ENCODE peak calls at places on chromosomes 5 and 9, in six cellular contexts. One of them, this sample, is unnamed.

GRCh38 chr9:18668944-18669343 is 195.0 kb downstream of the ADAMTSL1 start:
- DNase-seq in nephron progenitor cell: no peak
- DNase-seq in B cell: no peak
- DNase-seq in uterus: no peak
- DNase-seq in Calu3: no peak
- DNase-seq in activated B cell treated with CpG ODN at 0.5 μM for 24 hours: no peak
- DNase-seq in this sample: no peak

GRCh38 chr5:100797863-100798262 is 105.2 kb downstream of the ST8SIA4 start:
- DNase-seq in nephron progenitor cell: no peak
- DNase-seq in B cell: no peak
- DNase-seq in uterus: no peak
- DNase-seq in Calu3: no peak
- DNase-seq in activated B cell treated with CpG ODN at 0.5 μM for 24 hours: no peak
- DNase-seq in this sample: no peak

GRCh38 chr9:132943677-132944293 is 631 bp downstream of the TSC1 start:
- DNase-seq in nephron progenitor cell: no peak
- DNase-seq in B cell: no peak
- DNase-seq in uterus: no peak
- DNase-seq in Calu3: no peak
- DNase-seq in activated B cell treated with CpG ODN at 0.5 μM for 24 hours: no peak
- DNase-seq in this sample: no peak

GRCh38 chr5:97164846-97165245 is 18.2 kb downstream of the RIOK2 start:
- DNase-seq in nephron progenitor cell: no peak
- DNase-seq in B cell: no peak
- DNase-seq in uterus: no peak
- DNase-seq in Calu3: no peak
- DNase-seq in activated B cell treated with CpG ODN at 0.5 μM for 24 hours: no peak
- DNase-seq in this sample: no peak

GRCh38 chr9:7174301-7174700 is 416.5 kb downstream of the KDM4C start:
- DNase-seq in nephron progenitor cell: no peak
- DNase-seq in B cell: no peak
- DNase-seq in uterus: no peak
- DNase-seq in Calu3: no peak
- DNase-seq in activated B cell treated with CpG ODN at 0.5 μM for 24 hours: no peak
- DNase-seq in this sample: no peak

GRCh38 chr5:1282139-1282992 is 12.5 kb downstream of the TERT start:
- DNase-seq in nephron progenitor cell: no peak
- DNase-seq in B cell: no peak
- DNase-seq in uterus: no peak
- DNase-seq in Calu3: no peak
- DNase-seq in activated B cell treated with CpG ODN at 0.5 μM for 24 hours: no peak
- DNase-seq in this sample: no peak

GRCh38 chr9:133496901-133497411 is 18.1 kb upstream of the SLC2A6 start:
- DNase-seq in nephron progenitor cell: peak
- DNase-seq in B cell: no peak
- DNase-seq in uterus: no peak
- DNase-seq in Calu3: no peak
- DNase-seq in activated B cell treated with CpG ODN at 0.5 μM for 24 hours: no peak
- DNase-seq in this sample: no peak

GRCh38 chr9:87706066-87706739 is 19.7 kb upstream of the CTSL start:
- DNase-seq in nephron progenitor cell: no peak
- DNase-seq in B cell: no peak
- DNase-seq in uterus: no peak
- DNase-seq in Calu3: no peak
- DNase-seq in activated B cell treated with CpG ODN at 0.5 μM for 24 hours: no peak
- DNase-seq in this sample: no peak

GRCh38 chr5:150053231-150053626 is 33.1 kb downstream of the CSF1R start:
- DNase-seq in nephron progenitor cell: no peak
- DNase-seq in B cell: no peak
- DNase-seq in uterus: no peak
- DNase-seq in Calu3: no peak
- DNase-seq in activated B cell treated with CpG ODN at 0.5 μM for 24 hours: no peak
- DNase-seq in this sample: no peak

GRCh38 chr9:13113201-13113600 is 166.3 kb downstream of the MPDZ start:
- DNase-seq in nephron progenitor cell: no peak
- DNase-seq in B cell: no peak
- DNase-seq in uterus: no peak
- DNase-seq in Calu3: no peak
- DNase-seq in activated B cell treated with CpG ODN at 0.5 μM for 24 hours: no peak
- DNase-seq in this sample: no peak

GRCh38 chr5:91219803-91220371 is 163.2 kb downstream of the ARRDC3 start:
- DNase-seq in nephron progenitor cell: no peak
- DNase-seq in B cell: no peak
- DNase-seq in uterus: no peak
- DNase-seq in Calu3: peak
- DNase-seq in activated B cell treated with CpG ODN at 0.5 μM for 24 hours: no peak
- DNase-seq in this sample: no peak

GRCh38 chr5:81785311-81785710 is 34.4 kb upstream of the SSBP2 start:
- DNase-seq in nephron progenitor cell: no peak
- DNase-seq in B cell: no peak
- DNase-seq in uterus: no peak
- DNase-seq in Calu3: no peak
- DNase-seq in activated B cell treated with CpG ODN at 0.5 μM for 24 hours: no peak
- DNase-seq in this sample: no peak

GRCh38 chr5:125059255-125060050 is 313.0 kb upstream of the ZNF608 start:
- DNase-seq in nephron progenitor cell: no peak
- DNase-seq in B cell: no peak
- DNase-seq in uterus: no peak
- DNase-seq in Calu3: no peak
- DNase-seq in activated B cell treated with CpG ODN at 0.5 μM for 24 hours: no peak
- DNase-seq in this sample: no peak

GRCh38 chr9:121700165-121700830 is 48.9 kb downstream of the DAB2IP start:
- DNase-seq in nephron progenitor cell: peak
- DNase-seq in B cell: no peak
- DNase-seq in uterus: peak
- DNase-seq in Calu3: peak
- DNase-seq in activated B cell treated with CpG ODN at 0.5 μM for 24 hours: peak
- DNase-seq in this sample: peak

GRCh38 chr9:113537227-113537810 is 73.8 kb downstream of the RGS3 start:
- DNase-seq in nephron progenitor cell: no peak
- DNase-seq in B cell: no peak
- DNase-seq in uterus: no peak
- DNase-seq in Calu3: no peak
- DNase-seq in activated B cell treated with CpG ODN at 0.5 μM for 24 hours: no peak
- DNase-seq in this sample: no peak

GRCh38 chr5:135149956-135150723 is 116.1 kb upstream of the PITX1 start:
- DNase-seq in nephron progenitor cell: no peak
- DNase-seq in B cell: no peak
- DNase-seq in uterus: no peak
- DNase-seq in Calu3: no peak
- DNase-seq in activated B cell treated with CpG ODN at 0.5 μM for 24 hours: no peak
- DNase-seq in this sample: peak

GRCh38 chr5:114099161-114099560 is 262.7 kb upstream of the KCNN2 start:
- DNase-seq in nephron progenitor cell: no peak
- DNase-seq in B cell: no peak
- DNase-seq in uterus: no peak
- DNase-seq in Calu3: no peak
- DNase-seq in activated B cell treated with CpG ODN at 0.5 μM for 24 hours: no peak
- DNase-seq in this sample: no peak

GRCh38 chr5:114097570-114097969 is 264.3 kb upstream of the KCNN2 start:
- DNase-seq in nephron progenitor cell: no peak
- DNase-seq in B cell: no peak
- DNase-seq in uterus: no peak
- DNase-seq in Calu3: no peak
- DNase-seq in activated B cell treated with CpG ODN at 0.5 μM for 24 hours: no peak
- DNase-seq in this sample: no peak

GRCh38 chr5:114101153-114101552 is 260.7 kb upstream of the KCNN2 start:
- DNase-seq in nephron progenitor cell: peak
- DNase-seq in B cell: no peak
- DNase-seq in uterus: no peak
- DNase-seq in Calu3: peak
- DNase-seq in activated B cell treated with CpG ODN at 0.5 μM for 24 hours: no peak
- DNase-seq in this sample: no peak
- TF ChIP-seq CTCF in nephron progenitor cell: peak
- TF ChIP-seq CTCF in B cell: no peak
- TF ChIP-seq CTCF in uterus: no peak
- TF ChIP-seq CTCF in Calu3: peak
- TF ChIP-seq CTCF in activated B cell treated with CpG ODN at 0.5 μM for 24 hours: no peak
- TF ChIP-seq CTCF in this sample: peak

GRCh38 chr9:84397151-84397728 is 56.7 kb upstream of the SLC28A3 start:
- DNase-seq in nephron progenitor cell: peak
- DNase-seq in B cell: peak
- DNase-seq in uterus: peak
- DNase-seq in Calu3: peak
- DNase-seq in activated B cell treated with CpG ODN at 0.5 μM for 24 hours: peak
- DNase-seq in this sample: peak

GRCh38 chr9:84387821-84388220 is 47.3 kb upstream of the SLC28A3 start:
- DNase-seq in nephron progenitor cell: no peak
- DNase-seq in B cell: no peak
- DNase-seq in uterus: no peak
- DNase-seq in Calu3: no peak
- DNase-seq in activated B cell treated with CpG ODN at 0.5 μM for 24 hours: no peak
- DNase-seq in this sample: no peak

GRCh38 chr9:84394036-84394435 is 53.5 kb upstream of the SLC28A3 start:
- DNase-seq in nephron progenitor cell: no peak
- DNase-seq in B cell: no peak
- DNase-seq in uterus: no peak
- DNase-seq in Calu3: no peak
- DNase-seq in activated B cell treated with CpG ODN at 0.5 μM for 24 hours: no peak
- DNase-seq in this sample: no peak

GRCh38 chr9:84397822-84398221 is 57.3 kb upstream of the SLC28A3 start:
- DNase-seq in nephron progenitor cell: peak
- DNase-seq in B cell: no peak
- DNase-seq in uterus: no peak
- DNase-seq in Calu3: no peak
- DNase-seq in activated B cell treated with CpG ODN at 0.5 μM for 24 hours: no peak
- DNase-seq in this sample: no peak

DNA sequence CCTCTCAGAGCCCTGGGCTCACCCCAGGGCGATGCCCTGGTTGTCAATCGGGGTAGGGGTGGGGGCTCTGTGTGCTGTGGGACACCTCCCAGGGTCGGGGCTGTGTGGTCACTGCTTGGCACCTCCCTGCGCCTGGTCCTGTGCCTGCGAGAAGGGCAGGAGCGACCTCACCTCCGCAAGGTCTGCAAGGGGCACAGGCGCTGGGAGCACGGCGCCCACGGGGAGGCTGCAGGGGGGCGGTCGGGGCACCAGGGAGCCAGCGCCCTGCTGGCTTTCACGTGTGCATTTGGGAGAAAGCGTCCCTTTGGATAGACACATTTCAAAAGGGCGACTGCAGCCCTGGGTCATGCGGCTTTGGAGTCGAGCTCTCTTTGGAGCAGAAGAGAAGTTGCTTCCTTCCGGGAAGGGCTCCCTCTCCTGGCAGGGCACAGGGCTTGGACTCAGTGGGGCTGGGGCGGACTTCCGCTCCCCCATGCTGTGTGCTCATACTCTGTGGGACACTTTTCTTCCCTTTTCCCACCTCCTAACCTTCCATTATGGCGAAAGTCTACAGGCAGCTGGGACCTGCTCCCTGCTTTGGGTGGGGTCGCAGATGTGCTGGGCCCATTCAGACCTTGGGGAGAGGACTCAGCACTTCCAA is 52.8 kb upstream of the SLC28A3 start:
- DNase-seq in nephron progenitor cell: peak
- DNase-seq in B cell: no peak
- DNase-seq in uterus: no peak
- DNase-seq in Calu3: no peak
- DNase-seq in activated B cell treated with CpG ODN at 0.5 μM for 24 hours: no peak
- DNase-seq in this sample: no peak
- TF ChIP-seq CTCF in nephron progenitor cell: no peak
- TF ChIP-seq CTCF in B cell: no peak
- TF ChIP-seq CTCF in uterus: no peak
- TF ChIP-seq CTCF in Calu3: no peak
- TF ChIP-seq CTCF in activated B cell treated with CpG ODN at 0.5 μM for 24 hours: no peak
- TF ChIP-seq CTCF in this sample: no peak

GRCh38 chr5:141960018-141960417 is 2.0 kb upstream of the PCDH12 start:
- DNase-seq in nephron progenitor cell: peak
- DNase-seq in B cell: no peak
- DNase-seq in uterus: no peak
- DNase-seq in Calu3: peak
- DNase-seq in activated B cell treated with CpG ODN at 0.5 μM for 24 hours: no peak
- DNase-seq in this sample: no peak
- TF ChIP-seq CTCF in nephron progenitor cell: no peak
- TF ChIP-seq CTCF in B cell: no peak
- TF ChIP-seq CTCF in uterus: no peak
- TF ChIP-seq CTCF in Calu3: no peak
- TF ChIP-seq CTCF in activated B cell treated with CpG ODN at 0.5 μM for 24 hours: no peak
- TF ChIP-seq CTCF in this sample: no peak

DNA sequence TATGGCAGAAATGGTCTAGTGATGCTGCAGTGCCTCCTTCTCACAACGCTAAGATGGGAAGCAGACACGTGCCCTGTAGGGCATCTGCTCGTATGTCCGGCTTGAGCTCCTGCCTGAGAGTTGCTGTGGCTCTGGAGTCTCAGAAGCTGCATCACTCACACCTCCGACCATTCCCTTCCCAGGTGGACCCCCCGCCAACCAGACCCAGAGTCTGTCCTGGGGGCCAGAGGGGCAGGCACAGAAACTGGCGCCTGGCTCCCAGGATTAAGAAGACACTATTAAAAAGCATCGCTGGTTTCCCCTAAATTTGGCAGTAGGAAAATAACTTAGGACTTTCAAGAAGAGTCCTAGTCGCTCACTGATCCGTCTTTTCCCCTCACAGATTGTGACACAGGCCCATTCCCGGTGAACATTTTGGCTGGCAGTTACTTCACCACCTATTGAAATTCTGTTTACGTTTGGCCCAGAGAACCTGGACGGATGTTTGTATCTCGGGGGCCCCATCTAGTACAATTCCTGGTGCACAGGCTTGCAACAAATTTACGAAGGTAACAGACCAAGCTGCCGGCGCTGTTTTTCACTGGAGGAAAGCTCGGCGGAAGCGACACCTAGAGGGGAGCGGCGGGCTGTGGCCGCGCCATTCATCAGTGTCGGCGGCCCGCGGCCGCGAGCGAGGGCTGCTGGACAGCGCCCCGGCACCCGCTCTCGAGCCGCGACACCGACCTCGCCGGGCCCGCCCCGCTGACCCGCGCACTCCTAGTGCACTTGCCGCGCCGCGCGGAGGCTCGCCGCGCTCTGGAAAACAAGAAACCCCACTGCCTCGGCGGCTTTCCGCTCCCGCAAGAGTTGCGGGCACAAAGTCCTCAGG is 1.6 kb downstream of the FSTL4 start:
- DNase-seq in nephron progenitor cell: peak
- DNase-seq in B cell: peak
- DNase-seq in uterus: peak
- DNase-seq in Calu3: peak
- DNase-seq in activated B cell treated with CpG ODN at 0.5 μM for 24 hours: peak
- DNase-seq in this sample: no peak
- TF ChIP-seq CTCF in nephron progenitor cell: peak
- TF ChIP-seq CTCF in B cell: peak
- TF ChIP-seq CTCF in uterus: no peak
- TF ChIP-seq CTCF in Calu3: peak
- TF ChIP-seq CTCF in activated B cell treated with CpG ODN at 0.5 μM for 24 hours: no peak
- TF ChIP-seq CTCF in this sample: peak

This sample was measured in D721Med.